ENCODE peak calls at places on chromosomes 4 and X, in four cellular contexts. H is AML-193, I is GM13977, F is SW480. N is an unnamed sample.

GRCh38 chr4:149031399-149031798 is 589.2 kb upstream of the NR3C2 start:
- DNase-seq in H (peak; percentile 6), I (no peak), F (peak; percentile 31), N (no peak)

GRCh38 chr4:77751764-77752163 is 67.4 kb downstream of the CNOT6L start:
- DNase-seq in H (no peak), I (no peak), F (no peak), N (no peak)

GRCh38 chr4:152165146-152165545 is 370.7 kb downstream of the FBXW7 start:
- DNase-seq in I (no peak), H (no peak), F (no peak), N (no peak)

GRCh38 chr4:151644625-151645024 is 116.2 kb downstream of the GATB start:
- DNase-seq in F (peak; percentile 1), H (no peak), I (no peak), N (no peak)

GRCh38 chr4:7871356-7871755 is 68.3 kb downstream of the AFAP1 start:
- DNase-seq in I (no peak), H (no peak), F (no peak), N (no peak)

GRCh38 chrX:10044021-10044420 is 76.9 kb downstream of the CLDN34 start:
- DNase-seq in F (no peak), I (no peak), H (no peak), N (no peak)

GRCh38 chr4:8778301-8778700 is 93.3 kb downstream of the HMX1 start:
- DNase-seq in I (no peak), F (no peak), H (no peak), N (no peak)

GRCh38 chrX:41001327-41001726 is 83.9 kb upstream of the USP9X start:
- DNase-seq in F (no peak), I (no peak), H (no peak), N (no peak)

GRCh38 chrX:45842916-45843315 is 642.2 kb upstream of the DIPK2B start:
- DNase-seq in I (no peak), F (no peak), H (no peak), N (no peak)

GRCh38 chr4:26028793-26029511 is 114.9 kb downstream of the SMIM20 start:
- DNase-seq in H (no peak), F (no peak), I (peak; percentile 79), N (no peak)

GRCh38 chrX:2696698-2697215 is 5.7 kb downstream of the CD99 start:
- DNase-seq in I (peak; percentile 67), H (no peak), F (no peak), N (no peak)

GRCh38 chr4:74682567-74683359 is 111.6 kb downstream of the BTC start:
- DNase-seq in F (peak; percentile 72), H (peak; percentile 18), I (no peak), N (no peak)

GRCh38 chr4:113869743-113870375 is 108.3 kb upstream of the CAMK2D start:
- DNase-seq in H (no peak), I (peak; percentile 14), F (no peak), N (no peak)

GRCh38 chr4:6692806-6693205 is 872 bp upstream of the S100P start:
- DNase-seq in F (peak; percentile 77), H (no peak), I (no peak), N (no peak)

GRCh38 chr4:866068-866760 is 40.3 kb upstream of the CPLX1 start:
- DNase-seq in F (no peak), H (no peak), I (no peak), N (no peak)

GRCh38 chrX:44495091-44495490 is 47.6 kb downstream of the FUNDC1 start:
- DNase-seq in F (no peak), I (no peak), H (no peak), N (no peak)

GRCh38 chrX:39017716-39018115 is 216.5 kb downstream of the MID1IP1 start:
- DNase-seq in H (no peak), I (no peak), F (no peak), N (no peak)

GRCh38 chr4:40908702-40909362 is 159.1 kb downstream of the NSUN7 start:
- DNase-seq in H (peak; percentile 80), I (peak; percentile 82), F (peak; percentile 64), N (peak; percentile 20)

GRCh38 chr4:140005699-140006098 is 148.3 kb downstream of the MAML3 start:
- DNase-seq in I (no peak), F (no peak), H (no peak), N (no peak)

GRCh38 chr4:74615411-74615810 is 170.5 kb downstream of the AREG start:
- DNase-seq in F (no peak), H (no peak), I (no peak), N (no peak)

GRCh38 chr4:26573389-26573794 is 10.5 kb upstream of the TBC1D19 start:
- DNase-seq in H (no peak), I (no peak), F (no peak), N (no peak)